ENCODE peak calls at places on chromosome 21, in eight cellular contexts. S is nephron progenitor cell, H is heart right ventricle, Q is suprapubic skin, A is cardiac fibroblast, L is AG10803, G is K562, Y is GM20000. O is an unnamed sample.

GRCh38 chr21:44255519-44255981 is 6.1 kb downstream of the DNMT3L start:
- DNase-seq in S (no peak), H (no peak), Q (peak; percentile 34), A (peak; percentile 7), L (peak; percentile 19), G (no peak), Y (no peak), O (no peak)

GRCh38 chr21:42653492-42654061 is at the start of gene PDE9A:
- DNase-seq in S (peak; percentile 73), H (no peak), Q (no peak), A (no peak), L (no peak), G (peak; percentile 82), Y (peak; percentile 72), O (no peak)

GRCh38 chr21:42887321-42887720 is 5.8 kb upstream of the NDUFV3 start:
- DNase-seq in S (no peak), H (no peak), Q (no peak), A (no peak), L (no peak), G (no peak), Y (no peak), O (no peak)

GRCh38 chr21:46457801-46458314 is 833 bp upstream of the DIP2A start:
- DNase-seq in S (peak; percentile 64), H (peak; percentile 34), Q (peak; percentile 81), A (peak; percentile 49), L (peak; percentile 46), G (peak; percentile 78), Y (peak; percentile 51), O (peak; percentile 75)

GRCh38 chr21:34091607-34092006 is 18.2 kb downstream of the MRPS6 start:
- DNase-seq in S (no peak), H (no peak), Q (no peak), A (peak; percentile 11), L (no peak), G (peak; percentile 39), Y (no peak), O (no peak)

GRCh38 chr21:17406202-17406601 is 106.6 kb upstream of the CXADR start:
- DNase-seq in S (no peak), H (no peak), Q (no peak), A (no peak), L (no peak), G (no peak), Y (no peak), O (no peak)

GRCh38 chr21:32392299-32392879 is 423 bp downstream of the URB1 start:
- DNase-seq in S (peak; percentile 44), H (no peak), Q (no peak), A (no peak), L (no peak), G (no peak), Y (no peak), O (no peak)

GRCh38 chr21:44459712-44460440 is 4.6 kb downstream of the LRRC3 start:
- DNase-seq in S (no peak), H (no peak), Q (peak; percentile 52), A (no peak), L (no peak), G (no peak), Y (no peak), O (no peak)

GRCh38 chr21:42677339-42678117 is 24.1 kb downstream of the PDE9A start:
- DNase-seq in S (no peak), H (peak; percentile 34), Q (no peak), A (peak; percentile 70), L (no peak), G (no peak), Y (no peak), O (no peak)

GRCh38 chr21:34595457-34595856 is 19.5 kb downstream of the RCAN1 start:
- DNase-seq in S (no peak), H (no peak), Q (no peak), A (no peak), L (no peak), G (no peak), Y (no peak), O (no peak)

GRCh38 chr21:45790427-45790826 is 146.9 kb downstream of the PCBP3 start:
- DNase-seq in S (no peak), H (no peak), Q (no peak), A (no peak), L (no peak), G (no peak), Y (no peak), O (no peak)

GRCh38 chr21:27526451-27526850 is 559.6 kb upstream of the ADAMTS5 start:
- DNase-seq in S (no peak), H (no peak), Q (no peak), A (no peak), L (no peak), G (no peak), Y (no peak), O (no peak)

GRCh38 chr21:28657576-28657975 is 335.1 kb downstream of the LTN1 start:
- DNase-seq in S (no peak), H (no peak), Q (no peak), A (no peak), L (no peak), G (no peak), Y (no peak), O (no peak)

GRCh38 chr21:30629173-30629572 is 5.8 kb upstream of the KRTAP20-2 start:
- DNase-seq in S (no peak), H (no peak), Q (no peak), A (peak; percentile 0), L (no peak), G (no peak), Y (no peak), O (no peak)

GRCh38 chr21:43921979-43922945 is 57.2 kb downstream of the AGPAT3 start:
- DNase-seq in S (no peak), H (no peak), Q (no peak), A (peak; percentile 53), L (no peak), G (peak; percentile 89), Y (peak; percentile 81), O (no peak)

DNA sequence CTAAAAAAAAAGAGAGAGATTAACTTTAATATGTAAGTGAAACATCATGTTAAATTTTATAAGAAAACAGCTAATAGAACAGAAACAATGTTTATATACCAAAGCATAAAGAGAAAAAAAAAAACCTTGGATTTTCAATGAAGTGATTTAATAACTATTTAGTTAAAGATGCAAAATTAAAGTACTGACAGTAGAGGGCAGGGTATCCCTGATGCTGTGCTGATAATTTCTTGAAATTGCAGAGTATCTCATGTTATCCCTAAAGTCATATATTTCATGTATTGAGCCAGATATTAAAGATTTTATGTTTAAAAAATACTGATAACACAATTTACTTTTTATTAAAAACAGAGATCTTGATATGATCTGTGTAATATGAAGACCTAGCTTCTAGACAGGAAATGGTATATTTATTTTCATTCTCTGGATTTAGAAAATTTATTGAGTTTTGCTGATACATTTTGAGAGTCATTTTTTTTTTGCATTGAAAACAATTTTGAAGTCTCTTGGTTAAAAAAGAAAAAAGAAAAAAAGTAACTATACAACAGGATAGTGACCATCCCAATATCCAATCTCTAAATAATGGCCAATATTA is 273.2 kb downstream of the USP25 start:
- DNase-seq in S (no peak), H (no peak), Q (no peak), A (peak; percentile 51), L (peak; percentile 34), G (no peak), Y (no peak), O (no peak)
- TF ChIP-seq CTCF in S (no peak), H (peak; percentile 43), Q (no peak), A (peak; percentile 40), L (peak; percentile 68), G (no peak), Y (no peak), O (peak; percentile 71)

GRCh38 chr21:39087238-39087975 is 95.8 kb downstream of the PSMG1 start:
- DNase-seq in S (no peak), H (peak; percentile 69), Q (no peak), A (no peak), L (no peak), G (no peak), Y (no peak), O (no peak)

GRCh38 chr21:39085843-39086415 is 97.3 kb downstream of the PSMG1 start:
- DNase-seq in S (no peak), H (no peak), Q (no peak), A (no peak), L (no peak), G (no peak), Y (no peak), O (no peak)

GRCh38 chr21:39087976-39088370 is 95.3 kb downstream of the PSMG1 start:
- DNase-seq in S (no peak), H (no peak), Q (no peak), A (no peak), L (no peak), G (no peak), Y (no peak), O (no peak)

GRCh38 chr21:39086547-39086946 is 96.7 kb downstream of the PSMG1 start:
- DNase-seq in S (no peak), H (no peak), Q (no peak), A (no peak), L (no peak), G (no peak), Y (no peak), O (no peak)

DNA sequence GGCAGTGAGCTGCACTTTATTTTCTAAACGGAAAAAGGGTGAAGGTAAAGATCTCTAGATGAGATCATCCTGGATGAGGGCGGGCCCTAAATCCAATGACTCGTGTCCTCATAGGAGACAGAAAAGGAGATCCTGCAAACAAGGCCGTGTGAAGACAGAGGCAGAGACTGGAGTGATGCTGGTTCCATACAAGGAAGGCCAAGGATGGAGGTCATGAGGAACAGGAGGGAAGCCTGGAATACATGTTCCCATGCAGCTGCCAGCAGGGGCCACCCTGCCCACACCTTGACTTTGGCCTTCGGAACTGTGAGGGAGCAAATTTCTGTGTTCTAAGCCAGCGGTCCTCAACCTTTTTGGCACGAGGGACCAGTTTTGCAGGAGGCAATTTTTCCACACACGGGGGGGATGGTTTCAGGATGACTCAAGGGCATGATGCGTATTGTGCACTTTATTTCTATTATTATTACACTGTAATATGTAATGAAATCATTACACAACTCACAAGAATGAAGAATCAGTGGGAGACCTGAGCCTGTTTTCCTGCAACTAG is 94.3 kb downstream of the PSMG1 start:
- DNase-seq in S (no peak), H (peak; percentile 47), Q (no peak), A (peak; percentile 63), L (no peak), G (peak; percentile 29), Y (no peak), O (no peak)
- TF ChIP-seq CTCF in S (no peak), H (peak; percentile 25), Q (no peak), A (no peak), L (no peak), G (peak; percentile 72), Y (no peak), O (no peak)

GRCh38 chr21:21921410-21922232 is 923.4 kb downstream of the NCAM2 start:
- DNase-seq in S (no peak), H (no peak), Q (no peak), A (peak; percentile 46), L (peak; percentile 25), G (peak; percentile 10), Y (no peak), O (no peak)
- TF ChIP-seq CTCF in S (peak; percentile 70), H (peak; percentile 54), Q (no peak), A (peak; percentile 47), L (peak; percentile 67), G (peak; percentile 45), Y (peak; percentile 8), O (peak; percentile 77)

GRCh38 chr21:18954415-18954972 is 550.9 kb upstream of the TMPRSS15 start:
- DNase-seq in S (no peak), H (no peak), Q (no peak), A (no peak), L (no peak), G (no peak), Y (no peak), O (no peak)

GRCh38 chr21:18950045-18950740 is 546.6 kb upstream of the TMPRSS15 start:
- DNase-seq in S (no peak), H (no peak), Q (no peak), A (no peak), L (no peak), G (no peak), Y (no peak), O (no peak)

GRCh38 chr21:18951291-18952038 is 547.9 kb upstream of the TMPRSS15 start:
- DNase-seq in S (peak; percentile 32), H (no peak), Q (no peak), A (no peak), L (no peak), G (peak; percentile 6), Y (no peak), O (no peak)
- TF ChIP-seq CTCF in S (peak; percentile 60), H (peak; percentile 51), Q (no peak), A (no peak), L (no peak), G (peak; percentile 34), Y (no peak), O (peak; percentile 74)